ENCODE peak calls at places on chromosomes 2 and 18, in four cellular contexts. K is HAP-1, M is foreskin fibroblast, T is thyroid gland. O is an unnamed sample.

GRCh38 chr2:37219046-37219445 is 12.3 kb downstream of the CEBPZ start:
- DNase-seq in K (no peak), M (no peak), T (no peak), O (no peak)

GRCh38 chr2:78999410-78999809 is 26.1 kb upstream of the REG3G start:
- DNase-seq in K (no peak), M (peak), T (no peak), O (no peak)

GRCh38 chr2:62884086-62884485 is 166.5 kb upstream of the OTX1 start:
- DNase-seq in K (no peak), M (no peak), T (no peak), O (no peak)

GRCh38 chr2:63792523-63792922 is 49.2 kb upstream of the UGP2 start:
- DNase-seq in K (no peak), M (peak), T (no peak), O (no peak)

GRCh38 chr2:137873860-137874259 is 90.4 kb upstream of the HNMT start:
- DNase-seq in K (no peak), M (no peak), T (no peak), O (no peak)

GRCh38 chr2:200615247-200615646 is 29.4 kb downstream of the AOX1 start:
- DNase-seq in K (no peak), M (peak), T (no peak), O (no peak)

GRCh38 chr2:183984871-183985270 is 613.5 kb upstream of the ZNF804A start:
- DNase-seq in K (no peak), M (no peak), T (no peak), O (no peak)

GRCh38 chr2:10466801-10467200 is 18.7 kb upstream of the ODC1 start:
- DNase-seq in K (no peak), M (no peak), T (no peak), O (peak)

GRCh38 chr2:37417321-37417720 is 72.9 kb downstream of the QPCT start:
- DNase-seq in K (no peak), M (peak), T (no peak), O (no peak)

GRCh38 chr2:178553047-178553446 is 72.8 kb downstream of the PLEKHA3 start:
- DNase-seq in K (no peak), M (peak), T (no peak), O (no peak)

GRCh38 chr18:43735570-43735969 is 458.3 kb upstream of the SYT4 start:
- DNase-seq in K (no peak), M (no peak), T (no peak), O (no peak)

GRCh38 chr2:102063360-102063947 is 71.7 kb downstream of the IL1R2 start:
- DNase-seq in K (no peak), M (peak), T (peak), O (no peak)

GRCh38 chr18:70127307-70127828 is 78.1 kb downstream of the RTTN start:
- DNase-seq in K (no peak), M (no peak), T (no peak), O (no peak)

GRCh38 chr18:9513971-9514512 is 38.7 kb downstream of the RALBP1 start:
- DNase-seq in K (no peak), M (peak), T (no peak), O (no peak)

GRCh38 chr2:180038997-180039396 is 31.9 kb upstream of the CWC22 start:
- DNase-seq in K (no peak), M (no peak), T (no peak), O (no peak)

GRCh38 chr2:174613545-174613944 is 15.9 kb upstream of the WIPF1 start:
- DNase-seq in K (no peak), M (no peak), T (no peak), O (no peak)

GRCh38 chr18:35407871-35408481 is 30.8 kb upstream of the ZNF396 start:
- DNase-seq in K (peak), M (peak), T (peak), O (peak)

GRCh38 chr2:159574246-159574645 is 42.1 kb downstream of the BAZ2B start:
- DNase-seq in K (no peak), M (peak), T (no peak), O (no peak)

GRCh38 chr2:116988303-116988702 is 826.2 kb upstream of the DDX18 start:
- DNase-seq in K (no peak), M (peak), T (no peak), O (no peak)

GRCh38 chr2:37768491-37768925 is 97.1 kb upstream of the CDC42EP3 start:
- DNase-seq in K (no peak), M (peak), T (no peak), O (no peak)

GRCh38 chr2:45652090-45653050 is 895 bp downstream of the PRKCE start:
- DNase-seq in K (peak), M (peak), T (peak), O (no peak)

GRCh38 chr18:79947054-79947755 is 4.2 kb downstream of the SLC66A2 start:
- DNase-seq in K (peak), M (peak), T (peak), O (peak)

GRCh38 chr2:105537466-105537865 is 138.6 kb upstream of the FHL2 start:
- DNase-seq in K (no peak), M (no peak), T (no peak), O (no peak)

GRCh38 chr2:241020201-241020600 is 21.8 kb downstream of the SNED1 start:
- DNase-seq in K (no peak), M (no peak), T (no peak), O (no peak)

GRCh38 chr2:3181416-3182010 is 196.1 kb downstream of the EIPR1 start:
- DNase-seq in K (no peak), M (no peak), T (no peak), O (no peak)

DNA sequence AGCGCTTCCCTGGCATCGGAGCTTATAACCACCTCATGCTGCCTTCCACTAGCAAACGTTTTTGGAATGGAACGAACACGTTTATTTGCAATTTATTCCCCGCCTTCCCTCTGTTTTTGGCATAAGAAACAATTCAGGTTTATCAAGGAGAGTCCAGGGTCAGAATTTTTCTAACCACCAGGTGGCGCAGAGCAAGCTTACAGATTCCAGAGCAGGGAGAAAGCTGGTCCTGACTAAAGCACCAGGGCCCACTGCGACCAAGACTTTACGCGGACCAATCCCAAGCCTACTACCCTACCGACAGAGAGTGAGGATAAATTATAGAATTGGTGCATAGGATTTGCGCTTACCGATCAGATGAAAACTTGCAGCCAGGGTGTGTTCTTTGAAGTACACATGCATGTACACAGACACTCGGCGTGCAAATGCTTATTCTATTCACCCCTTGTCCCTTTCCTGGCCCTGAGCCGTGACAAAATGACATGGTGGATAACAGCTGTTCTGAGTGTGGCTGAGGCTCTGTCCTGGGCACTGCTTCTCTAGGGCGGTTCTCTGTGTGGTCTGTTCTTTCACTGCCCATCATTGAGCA is 34.7 kb downstream of the NAPG start:
- DNase-seq in K (peak), M (peak), T (peak), O (peak)
- H3K4me3 ChIP-seq in K (no peak), M (no peak), T (peak), O (peak)

GRCh38 chr2:218882463-218882821 is 1.8 kb downstream of the WNT10A start:
- DNase-seq in K (no peak), M (no peak), T (no peak), O (no peak)
- H3K4me3 ChIP-seq in K (no peak), M (no peak), T (no peak), O (no peak)

DNA sequence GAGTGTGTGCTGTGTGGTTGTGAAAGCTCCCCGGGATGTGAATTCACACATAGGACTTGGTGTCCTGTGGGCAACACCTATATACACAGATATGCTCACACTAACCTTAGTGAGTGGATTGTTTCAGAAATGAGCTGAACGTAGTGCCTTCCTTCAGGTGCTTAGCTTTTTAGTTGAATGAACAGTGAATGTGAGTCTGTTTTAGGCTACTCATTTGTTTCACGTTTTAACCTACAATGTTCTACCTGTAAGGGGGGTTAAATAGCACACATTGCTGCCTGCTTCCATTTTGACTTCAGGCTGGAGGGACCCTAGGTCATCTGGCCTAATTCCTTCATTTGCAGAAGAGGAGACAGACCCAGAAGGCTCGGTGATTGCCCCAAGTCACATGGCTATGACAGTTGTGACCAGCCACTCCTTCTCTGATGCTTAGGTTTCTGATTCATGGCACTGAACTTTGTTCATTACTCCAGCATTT is 1.0 kb downstream of the PLEK start:
- DNase-seq in K (no peak), M (no peak), T (no peak), O (no peak)
- H3K4me3 ChIP-seq in K (no peak), M (no peak), T (no peak), O (no peak)

GRCh38 chr2:23939054-23939436 is 1.2 kb upstream of the UBXN2A start:
- DNase-seq in K (no peak), M (peak), T (no peak), O (no peak)
- H3K4me3 ChIP-seq in K (peak), M (peak), T (no peak), O (peak)

DNA sequence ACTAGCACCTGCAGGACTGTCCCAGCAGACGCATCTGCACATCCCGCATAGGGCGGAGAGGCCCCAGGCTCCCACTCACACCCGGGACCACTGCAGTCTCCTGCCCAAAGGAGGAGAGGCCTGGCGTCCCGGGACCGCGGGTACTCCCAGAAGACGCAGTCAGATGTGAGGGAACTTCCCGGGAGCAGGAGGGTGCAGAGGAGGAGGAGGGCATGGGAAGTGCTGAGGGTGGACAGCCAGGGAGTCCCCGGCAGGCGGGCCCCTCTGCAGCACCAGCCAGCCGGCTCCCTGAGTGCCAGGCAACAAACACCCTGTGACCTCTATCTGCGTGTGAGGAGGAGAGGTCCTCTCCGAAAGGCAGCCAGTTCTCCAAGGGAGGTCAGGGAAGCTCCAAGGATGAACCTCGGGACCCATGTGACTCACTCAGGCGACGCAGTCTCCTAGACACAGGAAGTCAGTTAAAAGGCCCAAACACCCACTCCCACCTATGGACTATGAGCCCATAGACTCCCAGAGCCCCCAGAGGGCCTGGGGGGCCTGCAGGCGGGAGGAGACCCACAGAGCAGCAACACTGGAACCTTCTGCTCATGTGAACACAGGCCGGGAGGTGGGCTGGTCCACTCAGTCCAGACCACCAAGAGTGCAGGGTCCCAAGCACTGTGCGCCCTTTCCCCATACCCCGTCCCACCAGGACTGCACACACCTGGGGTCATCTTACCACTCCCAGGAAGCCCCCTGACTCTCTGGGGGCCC is 4.2 kb downstream of the PXDN start:
- DNase-seq in K (no peak), M (no peak), T (no peak), O (peak)
- H3K4me3 ChIP-seq in K (no peak), M (no peak), T (no peak), O (no peak)

GRCh38 chr2:69163556-69163955 is 150.6 kb downstream of the ANTXR1 start:
- DNase-seq in K (no peak), M (no peak), T (no peak), O (no peak)
- H3K4me3 ChIP-seq in K (no peak), M (no peak), T (no peak), O (no peak)

DNA sequence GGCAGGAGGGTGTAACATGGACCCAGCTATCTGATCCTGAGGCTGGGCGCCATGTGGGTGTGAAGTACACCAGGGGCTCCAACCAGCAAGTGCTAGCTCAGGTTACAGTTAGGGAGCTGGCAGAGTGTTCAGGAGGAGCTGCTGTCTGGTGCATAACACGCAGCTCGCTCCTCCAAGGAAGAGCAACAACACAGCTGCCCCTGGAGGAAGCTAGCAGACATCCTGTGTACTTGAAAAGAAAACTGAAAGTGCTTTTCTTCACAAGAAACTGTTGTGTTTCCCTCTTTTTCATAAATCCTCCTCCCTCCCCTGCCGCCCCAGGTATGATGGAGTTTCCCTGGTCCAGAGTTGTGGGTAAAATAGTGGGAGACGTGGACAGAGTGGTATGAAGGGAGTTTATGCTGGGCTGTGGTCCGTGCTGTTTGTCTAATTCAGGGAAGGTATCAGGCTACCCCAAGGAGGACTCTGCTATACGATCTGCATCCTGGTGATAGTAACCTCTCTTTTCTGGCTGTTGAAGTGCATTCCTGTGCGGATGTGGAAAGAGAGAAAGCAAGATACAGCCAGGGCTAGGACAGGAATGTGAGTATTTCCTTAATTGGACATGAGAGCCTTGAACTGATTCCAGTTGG is 6.1 kb upstream of the LBH start:
- DNase-seq in K (no peak), M (peak), T (peak), O (no peak)
- H3K4me3 ChIP-seq in K (no peak), M (peak), T (peak), O (no peak)